ENCODE peak calls at places on chromosomes 11 and 22, in nine cellular contexts. O is astrocyte, W is fibroblast of lung, K is GM23338, D is osteoblast, I is endothelial cell of umbilical vein, H is GM23248, Y is IMR-90, B is H1. S is an unnamed sample.

GRCh38 chr11:20160425-20161229 is at the start of gene DBX1:
- DNase-seq in O (no peak), W (no peak), K (peak), D (peak), I (no peak), H (no peak), Y (no peak), B (no peak), S (no peak)

GRCh38 chr22:49934144-49934890 is 15.9 kb downstream of the CRELD2 start:
- DNase-seq in O (peak), W (peak), K (no peak), D (no peak), I (no peak), H (peak), Y (peak), B (no peak), S (peak)

GRCh38 chr11:62555464-62556092 is 9.0 kb upstream of the AHNAK start:
- DNase-seq in O (peak), W (peak), K (peak), D (peak), I (no peak), H (peak), Y (peak), B (no peak), S (no peak)

GRCh38 chr22:46906326-46907045 is 144.0 kb downstream of the TBC1D22A start:
- DNase-seq in O (no peak), W (no peak), K (no peak), D (no peak), I (no peak), H (no peak), Y (no peak), B (no peak), S (no peak)

GRCh38 chr22:46355369-46355995 is 20.0 kb downstream of the TRMU start:
- DNase-seq in O (peak), W (peak), K (peak), D (peak), I (peak), H (peak), Y (peak), B (no peak), S (peak)

GRCh38 chr22:49107961-49108530 is 719.6 kb downstream of the BRD1 start:
- DNase-seq in O (no peak), W (no peak), K (no peak), D (peak), I (no peak), H (no peak), Y (no peak), B (no peak), S (no peak)

GRCh38 chr11:8794677-8795103 is 112.1 kb downstream of the RPL27A start:
- DNase-seq in O (no peak), W (no peak), K (peak), D (no peak), I (no peak), H (no peak), Y (no peak), B (no peak), S (no peak)

GRCh38 chr11:67412495-67413179 is 2.8 kb upstream of the CARNS1 start:
- DNase-seq in O (no peak), W (no peak), K (no peak), D (no peak), I (no peak), H (no peak), Y (no peak), B (no peak), S (no peak)

GRCh38 chr11:115645631-115646271 is 141.5 kb upstream of the CADM1 start:
- DNase-seq in O (no peak), W (no peak), K (peak), D (peak), I (no peak), H (no peak), Y (no peak), B (no peak), S (peak)

GRCh38 chr11:63918576-63919171 is 1.7 kb upstream of the RCOR2 start:
- DNase-seq in O (no peak), W (no peak), K (peak), D (peak), I (no peak), H (peak), Y (no peak), B (no peak), S (peak)

GRCh38 chr11:27914080-27914479 is 193.9 kb downstream of the KIF18A start:
- DNase-seq in O (peak), W (peak), K (no peak), D (no peak), I (no peak), H (peak), Y (peak), B (no peak), S (no peak)

GRCh38 chr22:29994027-29994715 is 86.1 kb upstream of the HORMAD2 start:
- DNase-seq in O (peak), W (peak), K (no peak), D (peak), I (peak), H (peak), Y (peak), B (no peak), S (no peak)

GRCh38 chr22:50190182-50190951 is 4.7 kb downstream of the TRABD start:
- DNase-seq in O (peak), W (peak), K (peak), D (peak), I (peak), H (peak), Y (no peak), B (peak), S (peak)

GRCh38 chr11:94217705-94218104 is 86.7 kb upstream of the IZUMO1R start:
- DNase-seq in O (no peak), W (no peak), K (no peak), D (no peak), I (no peak), H (no peak), Y (no peak), B (no peak), S (no peak)

GRCh38 chr11:92199991-92200390 is 24.6 kb upstream of the FAT3 start:
- DNase-seq in O (no peak), W (no peak), K (no peak), D (no peak), I (no peak), H (no peak), Y (no peak), B (no peak), S (no peak)

GRCh38 chr22:41917375-41917905 is 2.6 kb upstream of the SHISA8 start:
- DNase-seq in O (no peak), W (no peak), K (no peak), D (peak), I (no peak), H (no peak), Y (no peak), B (no peak), S (no peak)

GRCh38 chr11:128776088-128776433 is 82.2 kb downstream of the FLI1 start:
- DNase-seq in O (no peak), W (no peak), K (no peak), D (peak), I (no peak), H (no peak), Y (no peak), B (no peak), S (no peak)

GRCh38 chr11:62124186-62125113 is 639 bp downstream of the INCENP start:
- DNase-seq in O (peak), W (peak), K (peak), D (peak), I (peak), H (peak), Y (peak), B (no peak), S (peak)

GRCh38 chr22:43090130-43090789 is 1.1 kb upstream of the TTLL1 start:
- DNase-seq in O (peak), W (peak), K (no peak), D (peak), I (peak), H (peak), Y (peak), B (no peak), S (peak)

GRCh38 chr11:27012254-27012921 is 18.5 kb downstream of the FIBIN start:
- DNase-seq in O (peak), W (peak), K (peak), D (no peak), I (peak), H (peak), Y (peak), B (no peak), S (no peak)

GRCh38 chr22:33785283-33785991 is 134.8 kb downstream of the LARGE1 start:
- DNase-seq in O (peak), W (peak), K (no peak), D (peak), I (no peak), H (peak), Y (peak), B (no peak), S (peak)

GRCh38 chr11:2998073-2998850 is 6.1 kb upstream of the NAP1L4 start:
- DNase-seq in O (no peak), W (no peak), K (no peak), D (no peak), I (no peak), H (no peak), Y (no peak), B (no peak), S (no peak)

GRCh38 chr11:115170133-115170815 is 333.9 kb downstream of the CADM1 start:
- DNase-seq in O (no peak), W (no peak), K (peak), D (no peak), I (peak), H (peak), Y (peak), B (no peak), S (no peak)

GRCh38 chr22:20096574-20097420 is 16.8 kb downstream of the DGCR8 start:
- DNase-seq in O (no peak), W (no peak), K (no peak), D (peak), I (no peak), H (no peak), Y (no peak), B (no peak), S (no peak)

GRCh38 chr22:36156515-36157419 is 3.8 kb downstream of the APOL3 start:
- DNase-seq in O (peak), W (peak), K (peak), D (peak), I (peak), H (peak), Y (peak), B (no peak), S (no peak)

GRCh38 chr22:41976070-41976901 is 7.0 kb downstream of the SEPTIN3 start:
- DNase-seq in O (no peak), W (no peak), K (peak), D (peak), I (no peak), H (peak), Y (no peak), B (no peak), S (peak)

GRCh38 chr11:81278986-81279385 is 1454.7 kb downstream of the FAM181B start:
- DNase-seq in O (no peak), W (no peak), K (no peak), D (no peak), I (no peak), H (no peak), Y (no peak), B (no peak), S (no peak)

GRCh38 chr22:37215890-37216289 is 3.6 kb upstream of the SSTR3 start:
- DNase-seq in O (no peak), W (no peak), K (no peak), D (no peak), I (no peak), H (no peak), Y (no peak), B (no peak), S (no peak)

GRCh38 chr11:126635511-126635910 is 280.0 kb downstream of the ST3GAL4 start:
- DNase-seq in O (no peak), W (no peak), K (no peak), D (no peak), I (no peak), H (no peak), Y (no peak), B (no peak), S (no peak)

GRCh38 chr22:26889794-26890193 is 232.4 kb downstream of the MIAT start:
- DNase-seq in O (no peak), W (no peak), K (no peak), D (no peak), I (no peak), H (peak), Y (no peak), B (no peak), S (no peak)

GRCh38 chr22:40862013-40862412 is at the start of gene DNAJB7:
- DNase-seq in O (no peak), W (no peak), K (no peak), D (no peak), I (no peak), H (no peak), Y (no peak), B (no peak), S (no peak)

GRCh38 chr22:26416670-26417270 is 12.3 kb upstream of the ASPHD2 start:
- DNase-seq in O (peak), W (peak), K (peak), D (peak), I (no peak), H (peak), Y (peak), B (peak), S (peak)

GRCh38 chr11:30504468-30504867 is 81.7 kb downstream of the MPPED2 start:
- DNase-seq in O (no peak), W (no peak), K (no peak), D (no peak), I (no peak), H (no peak), Y (no peak), B (no peak), S (no peak)

GRCh38 chr11:102260241-102260640 is 57.0 kb upstream of the BIRC3 start:
- DNase-seq in O (peak), W (peak), K (peak), D (no peak), I (no peak), H (no peak), Y (no peak), B (no peak), S (no peak)

GRCh38 chr22:47589271-47590250 is 827.1 kb downstream of the TBC1D22A start:
- DNase-seq in O (no peak), W (no peak), K (no peak), D (no peak), I (no peak), H (no peak), Y (no peak), B (no peak), S (no peak)

GRCh38 chr11:118207079-118207478 is 17.7 kb downstream of the JAML start:
- DNase-seq in O (no peak), W (no peak), K (no peak), D (no peak), I (no peak), H (no peak), Y (no peak), B (no peak), S (no peak)

GRCh38 chr11:118202599-118203422 is 22.0 kb downstream of the JAML start:
- DNase-seq in O (no peak), W (no peak), K (no peak), D (no peak), I (no peak), H (no peak), Y (no peak), B (no peak), S (no peak)

GRCh38 chr11:118209037-118209436 is 15.8 kb downstream of the JAML start:
- DNase-seq in O (no peak), W (no peak), K (no peak), D (no peak), I (no peak), H (no peak), Y (no peak), B (no peak), S (no peak)

GRCh38 chr11:118206612-118207031 is 18.2 kb downstream of the JAML start:
- DNase-seq in O (no peak), W (no peak), K (no peak), D (no peak), I (peak), H (no peak), Y (no peak), B (no peak), S (no peak)

DNA sequence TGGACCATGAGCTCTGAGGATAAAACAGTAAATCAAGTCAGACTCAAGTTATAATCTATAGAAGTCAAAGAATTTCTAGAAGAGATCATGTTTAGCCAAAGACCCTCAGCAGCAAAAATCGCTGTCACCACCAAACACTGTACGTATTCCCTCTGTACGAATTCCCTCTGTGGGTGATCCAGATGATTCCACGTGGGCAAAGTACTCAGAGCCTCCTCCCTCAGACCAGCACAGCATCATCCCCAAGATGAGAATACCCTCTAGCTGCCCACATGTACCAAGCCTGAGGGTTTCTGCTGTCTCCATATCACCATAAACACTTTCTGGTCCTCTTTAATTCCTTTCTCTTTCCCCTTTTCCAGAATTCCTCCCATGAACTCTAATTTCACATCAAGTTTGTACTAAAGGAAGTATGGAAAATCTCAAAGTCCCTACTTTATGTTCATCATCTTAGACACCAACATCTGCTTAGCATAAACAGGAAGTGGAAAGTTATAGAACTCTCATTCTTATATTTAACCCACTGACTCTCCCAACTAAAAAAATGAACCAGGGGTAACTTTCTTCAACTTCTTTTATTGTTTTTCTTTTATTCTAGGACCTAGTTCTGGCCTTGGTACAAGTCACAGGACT is 18.7 kb downstream of the JAML start:
- DNase-seq in O (no peak), W (no peak), K (no peak), D (no peak), I (no peak), H (no peak), Y (no peak), B (no peak), S (no peak)
- H3K4me2 ChIP-seq in O (no peak), W (no peak), K (peak), D (no peak), I (peak), H (no peak), Y (no peak), B (no peak), S (no peak)

DNA sequence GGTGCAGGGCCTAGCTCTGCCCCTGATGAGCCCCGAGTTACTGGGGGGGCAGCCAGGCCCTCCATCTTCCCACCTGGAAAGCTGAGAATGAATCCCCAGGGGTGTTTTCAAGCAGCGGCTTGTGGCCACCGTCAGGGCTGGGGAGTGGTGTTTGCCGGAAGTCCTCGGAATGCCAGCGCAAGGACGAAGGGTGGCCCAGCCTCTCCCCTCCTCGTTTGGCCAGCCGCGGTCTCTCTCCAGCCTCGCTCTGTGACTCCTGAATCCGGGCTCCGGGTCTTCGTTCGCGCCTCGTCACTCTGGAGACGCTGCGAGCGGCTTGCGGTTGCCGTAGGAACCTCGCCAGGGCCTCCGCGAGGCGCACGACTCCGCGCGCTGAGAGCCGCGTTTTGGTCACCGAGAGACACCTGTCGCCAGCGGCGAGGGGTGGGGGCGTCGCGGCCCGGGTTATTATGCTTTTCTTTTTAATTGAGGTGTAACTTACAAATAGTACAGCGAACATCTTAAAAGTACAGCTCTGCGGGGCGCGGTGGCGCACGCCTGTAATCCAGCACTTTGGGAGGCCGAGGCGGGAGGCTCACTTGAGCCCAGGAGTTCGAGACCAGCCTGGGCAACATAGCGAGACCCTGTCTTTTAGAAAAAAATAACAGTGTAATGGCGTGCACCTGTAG is 6.3 kb upstream of the KDELR3 start:
- DNase-seq in O (peak), W (peak), K (peak), D (peak), I (peak), H (peak), Y (peak), B (peak), S (peak)
- H2AFZ ChIP-seq in O (peak), W (no peak), K (peak), D (peak), I (no peak), H (peak), Y (peak), B (peak), S (peak)

GRCh38 chr11:57237204-57237681 is at the start of gene APLNR:
- DNase-seq in O (no peak), W (no peak), K (no peak), D (no peak), I (no peak), H (no peak), Y (no peak), B (no peak), S (no peak)
- H3K4me2 ChIP-seq in O (no peak), W (no peak), K (no peak), D (no peak), I (no peak), H (no peak), Y (no peak), B (no peak), S (no peak)

DNA sequence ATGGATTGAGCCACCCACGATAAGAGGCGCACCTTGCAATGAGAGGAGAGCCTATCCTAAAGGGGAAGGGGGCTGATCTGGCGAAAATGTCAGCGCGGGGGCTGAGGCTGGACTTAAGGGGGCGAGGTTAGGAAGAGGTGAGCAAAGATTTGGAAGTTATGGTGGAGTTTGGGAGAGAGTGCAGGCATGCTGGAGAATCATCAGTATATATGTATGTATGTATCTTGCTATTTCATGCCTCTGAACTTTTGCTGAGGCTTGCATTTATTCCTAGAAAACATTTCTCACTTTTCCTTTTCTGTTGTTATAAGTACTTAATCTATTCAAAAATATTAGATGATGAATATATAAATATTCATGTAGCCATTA is 17.2 kb upstream of the THRSP start:
- DNase-seq in O (no peak), W (no peak), K (no peak), D (no peak), I (no peak), H (no peak), Y (no peak), B (no peak), S (no peak)
- H2AFZ ChIP-seq in O (peak), W (peak), K (peak), D (peak), I (peak), H (peak), Y (peak), B (peak), S (peak)

GRCh38 chr22:45225732-45226560 is 14.7 kb downstream of the KIAA0930 start:
- DNase-seq in O (no peak), W (no peak), K (no peak), D (peak), I (no peak), H (peak), Y (peak), B (no peak), S (no peak)

GRCh38 chr22:45224331-45224730 is 16.4 kb downstream of the KIAA0930 start:
- DNase-seq in O (no peak), W (no peak), K (no peak), D (peak), I (no peak), H (no peak), Y (no peak), B (no peak), S (no peak)

GRCh38 chr22:45224988-45225731 is 15.5 kb downstream of the KIAA0930 start:
- DNase-seq in O (no peak), W (no peak), K (no peak), D (peak), I (no peak), H (no peak), Y (no peak), B (no peak), S (no peak)

GRCh38 chr22:45221201-45221600 is 19.5 kb downstream of the KIAA0930 start:
- DNase-seq in O (no peak), W (no peak), K (no peak), D (no peak), I (peak), H (no peak), Y (no peak), B (no peak), S (no peak)

GRCh38 chr22:45223304-45224117 is 17.2 kb downstream of the KIAA0930 start:
- DNase-seq in O (no peak), W (no peak), K (no peak), D (peak), I (no peak), H (no peak), Y (no peak), B (no peak), S (no peak)
- H3K4me2 ChIP-seq in O (no peak), W (no peak), K (no peak), D (no peak), I (no peak), H (no peak), Y (no peak), B (no peak), S (no peak)